ENCODE peak calls at places on chromosome 9, in four cellular contexts. J is esophagus squamous epithelium, N is HCT116, E is HepG2. I is an unnamed sample.

GRCh38 chr9:137035507-137035834 is 3.6 kb upstream of the FUT7 start:
- DNase-seq in E (no peak), J (no peak), N (no peak), I (no peak)

GRCh38 chr9:19699757-19700156 is 89.1 kb downstream of the SLC24A2 start:
- DNase-seq in J (no peak), N (no peak), E (no peak), I (no peak)

GRCh38 chr9:17470015-17470414 is 108.9 kb upstream of the SH3GL2 start:
- DNase-seq in N (no peak), J (no peak), E (no peak), I (no peak)

GRCh38 chr9:14731294-14731981 is 8.9 kb upstream of the CER1 start:
- DNase-seq in J (no peak), N (no peak), E (no peak), I (no peak)

GRCh38 chr9:35618854-35619799 is 914 bp upstream of the CD72 start:
- DNase-seq in J (no peak), N (no peak), E (no peak), I (no peak)

GRCh38 chr9:101458955-101459631 is 23.5 kb upstream of the ALDOB start:
- DNase-seq in N (peak; percentile 79), E (peak; percentile 86), J (no peak), I (no peak)

GRCh38 chr9:2962471-2963172 is 118.7 kb upstream of the PUM3 start:
- DNase-seq in E (no peak), J (no peak), N (no peak), I (no peak)

GRCh38 chr9:127181315-127181580 is 58.8 kb upstream of the ANGPTL2 start:
- DNase-seq in J (no peak), E (no peak), N (no peak), I (no peak)

GRCh38 chr9:79817469-79818004 is 245.8 kb downstream of the TLE4 start:
- DNase-seq in N (no peak), J (no peak), E (no peak), I (peak; percentile 20)

GRCh38 chr9:117224676-117225075 is 190.2 kb downstream of the ASTN2 start:
- DNase-seq in J (no peak), N (no peak), E (no peak), I (no peak)

GRCh38 chr9:77304543-77304942 is 127.2 kb downstream of the VPS13A start:
- DNase-seq in J (no peak), N (no peak), E (no peak), I (no peak)

GRCh38 chr9:75937859-75938258 is 47.4 kb downstream of the PCSK5 start:
- DNase-seq in E (no peak), N (no peak), J (no peak), I (no peak)

GRCh38 chr9:113317777-113318176 is 14.6 kb upstream of the RNF183 start:
- DNase-seq in J (no peak), E (peak; percentile 9), N (no peak), I (no peak)

GRCh38 chr9:105067895-105068580 is 140.1 kb upstream of the ABCA1 start:
- DNase-seq in E (no peak), N (no peak), J (no peak), I (no peak)

GRCh38 chr9:100715100-100715379 is 137.2 kb downstream of the CAVIN4 start:
- DNase-seq in J (no peak), E (no peak), N (no peak), I (no peak)

GRCh38 chr9:114786251-114786650 is 19.6 kb downstream of the TNFSF15 start:
- DNase-seq in E (no peak), J (no peak), N (no peak), I (no peak)

GRCh38 chr9:90774682-90775081 is 26.9 kb upstream of the SYK start:
- DNase-seq in J (no peak), E (no peak), N (no peak), I (no peak)

GRCh38 chr9:131046093-131046380 is 37.1 kb downstream of the LAMC3 start:
- DNase-seq in N (no peak), J (no peak), E (no peak), I (no peak)

GRCh38 chr9:38110476-38110875 is 41.4 kb upstream of the SHB start:
- DNase-seq in E (no peak), N (no peak), J (no peak), I (peak; percentile 4)

DNA sequence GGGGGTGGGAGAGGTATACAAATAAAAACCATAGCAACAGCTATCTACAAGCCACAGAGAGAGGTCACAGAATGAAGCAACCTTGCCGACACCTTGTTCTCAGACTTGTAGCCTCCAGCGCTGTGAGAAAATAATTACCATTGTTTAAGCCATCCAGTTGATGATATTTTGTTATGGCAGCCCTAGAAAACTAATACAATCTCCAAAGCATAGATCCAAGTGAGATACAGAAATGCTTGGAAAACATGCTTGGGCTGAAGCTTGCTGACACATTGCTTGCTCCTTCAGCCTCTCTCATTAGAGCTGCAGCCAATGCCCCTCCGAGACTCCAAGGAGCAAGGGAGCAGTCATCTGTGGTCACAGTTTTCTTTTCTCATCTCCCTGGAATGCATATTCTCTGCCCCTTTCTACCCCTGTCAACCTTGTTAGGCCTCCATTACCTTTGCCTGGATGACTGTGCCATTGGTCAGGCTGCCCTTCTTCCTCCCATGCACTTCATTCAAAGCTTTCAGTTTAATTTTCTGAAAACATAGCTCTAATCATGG is 401.4 kb upstream of the KLF4 start:
- DNase-seq in E (no peak), J (no peak), N (no peak), I (no peak)
- TF ChIP-seq CTCF in E (no peak), J (no peak), N (no peak), I (no peak)

DNA sequence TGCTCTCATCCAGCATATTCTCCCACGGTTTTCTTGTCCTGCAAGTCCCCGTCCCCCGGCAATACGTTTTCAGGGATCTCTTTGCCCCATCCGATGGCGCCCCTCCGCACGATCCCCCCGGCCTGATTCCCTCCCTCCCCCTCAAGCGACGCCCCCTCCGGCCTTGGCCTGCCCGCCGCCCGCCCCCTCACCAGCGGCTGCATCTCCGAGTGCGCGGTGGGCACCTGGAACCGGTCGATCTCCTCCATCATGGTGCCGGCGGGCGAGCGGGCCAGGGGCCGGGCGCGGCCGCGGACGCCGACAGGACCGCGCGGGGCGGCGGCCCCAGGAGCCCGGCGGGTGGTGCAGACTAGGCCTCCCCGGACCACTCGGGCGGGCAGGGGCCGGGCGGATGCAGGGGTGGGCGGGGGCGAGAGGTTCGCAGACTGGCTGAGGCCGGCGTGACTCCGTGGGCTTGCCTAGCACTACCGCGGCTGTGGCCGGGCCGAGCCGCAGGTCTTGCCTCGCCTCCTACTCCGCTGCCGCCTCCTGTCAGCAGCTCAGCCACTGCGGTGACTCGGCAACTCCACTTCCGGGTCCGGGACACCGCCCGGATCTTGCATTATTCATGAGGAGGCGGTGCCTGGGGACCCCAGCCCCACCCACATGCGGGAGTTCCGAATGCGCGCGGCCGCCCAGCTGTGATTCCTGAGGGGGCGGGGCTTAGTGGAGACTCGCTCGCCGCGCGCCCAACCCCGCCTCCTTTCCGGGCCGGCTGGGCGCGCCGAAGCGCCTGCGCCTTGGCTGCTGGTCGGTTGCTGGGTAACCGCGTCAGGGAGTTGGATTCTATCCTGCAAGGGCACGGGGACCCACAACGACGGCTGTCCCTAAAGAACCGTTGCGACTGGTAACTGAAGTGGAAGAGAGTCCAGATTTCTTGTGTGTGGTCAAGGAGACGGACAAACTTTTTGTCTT is at the start of the genes DNAI1 and FAM219A:
- DNase-seq in E (peak; percentile 94), N (peak; percentile 95), J (peak; percentile 94), I (peak; percentile 100)
- TF ChIP-seq POLR2A in E (peak; percentile 81), N (no peak), J (peak; percentile 85), I (no peak)

GRCh38 chr9:88880194-88880593 is 111.1 kb upstream of the S1PR3 start:
- DNase-seq in E (no peak), N (no peak), J (no peak), I (no peak)
- TF ChIP-seq CTCF in E (no peak), N (no peak), J (no peak), I (no peak)

DNA sequence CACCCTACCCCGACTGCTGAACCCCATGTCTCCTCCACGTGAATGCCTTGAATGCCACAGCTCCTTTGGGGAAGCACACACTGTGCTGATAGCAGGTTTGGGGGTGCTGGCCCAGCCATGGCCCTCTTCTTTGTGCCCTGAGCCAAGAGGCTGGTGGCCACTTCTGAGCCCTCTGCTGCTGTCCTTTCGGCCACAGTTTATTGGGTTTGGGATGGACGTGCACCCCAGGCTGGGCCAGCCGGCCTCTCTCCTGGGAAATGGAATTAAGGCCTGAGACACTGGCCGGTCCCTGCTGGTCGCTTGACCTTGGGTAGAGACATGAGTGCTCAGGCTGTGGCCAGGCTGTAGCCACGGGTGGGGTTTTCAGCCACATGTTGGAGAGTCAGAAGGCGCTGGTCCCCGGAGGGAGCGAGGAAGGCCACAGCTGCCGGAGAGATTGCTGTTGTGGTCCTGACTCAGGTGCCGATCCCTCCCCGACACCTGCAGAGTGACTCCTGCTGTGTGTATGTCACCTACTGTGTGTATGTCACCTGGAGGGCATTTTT is 26.6 kb downstream of the FAM163B start:
- DNase-seq in E (no peak), J (no peak), N (no peak), I (no peak)
- TF ChIP-seq POLR2A in E (no peak), J (no peak), N (no peak), I (no peak)